ENCODE peak calls at places on chromosome 1, in four cellular contexts. P is BJ, V is dorsolateral prefrontal cortex, U is colonic mucosa. K is an unnamed sample.

GRCh38 chr1:40153073-40153770 is 8.0 kb upstream of the RLF start:
- DNase-seq in P (no peak), V (no peak), U (peak), K (peak)

GRCh38 chr1:160877221-160877620 is 7.8 kb downstream of the ITLN1 start:
- DNase-seq in P (no peak), V (no peak), U (no peak), K (no peak)

GRCh38 chr1:201603613-201604232 is 64.8 kb downstream of the NAV1 start:
- DNase-seq in P (no peak), V (no peak), U (no peak), K (no peak)

GRCh38 chr1:64527191-64527590 is 57.3 kb downstream of the CACHD1 start:
- DNase-seq in P (no peak), V (no peak), U (no peak), K (no peak)

GRCh38 chr1:156291226-156292061 is 4.0 kb downstream of the GLMP start:
- DNase-seq in P (peak), V (peak), U (peak), K (no peak)

GRCh38 chr1:19651141-19651737 is 7.1 kb downstream of the NBL1 start:
- DNase-seq in P (no peak), V (no peak), U (no peak), K (no peak)

GRCh38 chr1:77828098-77828497 is 48.6 kb downstream of the MIGA1 start:
- DNase-seq in P (no peak), V (no peak), U (no peak), K (no peak)

GRCh38 chr1:179129702-179130473 is 48.0 kb downstream of the TOR3A start:
- DNase-seq in P (no peak), V (no peak), U (no peak), K (no peak)

GRCh38 chr1:31412732-31413404 is at the start of gene SERINC2:
- DNase-seq in P (no peak), V (no peak), U (peak), K (no peak)

GRCh38 chr1:113879459-113880038 is 7.8 kb downstream of the BCL2L15 start:
- DNase-seq in P (no peak), V (no peak), U (no peak), K (no peak)

GRCh38 chr1:43779805-43780403 is 72.6 kb downstream of the ST3GAL3 start:
- DNase-seq in P (no peak), V (no peak), U (no peak), K (no peak)

GRCh38 chr1:242449211-242449610 is 75.3 kb downstream of the PLD5 start:
- DNase-seq in P (no peak), V (no peak), U (no peak), K (no peak)

DNA sequence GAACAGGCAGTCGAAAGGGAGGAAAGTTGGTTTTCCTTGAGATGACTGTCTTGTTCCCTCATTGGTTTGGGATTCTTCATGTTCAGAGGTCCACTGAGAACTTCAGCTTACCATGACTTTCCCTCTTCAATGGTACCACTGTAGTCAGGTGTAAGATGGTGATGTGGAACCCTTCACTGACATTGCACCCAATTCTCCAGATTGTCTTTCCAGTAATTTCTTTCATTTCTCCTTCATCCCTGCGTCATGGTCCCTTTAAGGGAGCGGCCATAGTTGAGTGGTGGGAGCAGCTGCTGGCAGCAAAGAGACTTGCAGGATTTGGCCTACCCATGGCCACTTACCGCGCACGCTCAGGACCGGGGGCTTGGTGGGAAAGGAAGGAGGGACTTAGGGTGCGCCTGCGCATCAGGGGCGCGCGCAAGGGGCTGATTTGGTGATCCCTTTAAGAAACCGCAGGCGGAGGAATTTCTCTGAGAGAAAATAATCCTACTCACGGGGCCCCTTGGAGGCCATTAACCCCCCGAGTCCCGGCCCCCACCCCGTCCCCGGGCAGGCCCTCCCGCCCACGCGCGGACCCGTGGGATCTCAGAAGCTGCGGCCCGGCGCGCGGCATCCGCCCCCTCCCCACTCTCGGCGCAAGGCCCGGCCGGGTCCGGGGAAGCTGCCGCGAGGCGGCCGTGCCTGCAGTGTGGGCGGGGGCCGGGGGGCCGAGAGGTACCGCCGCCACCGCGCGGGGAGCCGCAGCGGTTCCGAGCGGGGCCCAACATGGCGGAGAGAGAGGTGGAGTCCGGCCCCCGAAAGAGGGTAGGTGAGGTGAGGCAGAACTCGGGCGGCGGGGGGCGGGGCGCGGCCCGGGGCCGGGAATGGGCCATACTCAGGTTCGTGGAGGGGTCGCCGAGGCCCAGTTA is at the start of gene ZMYM4:
- DNase-seq in P (peak), V (peak), U (peak), K (peak)
- TF ChIP-seq CTCF in P (no peak), V (no peak), U (no peak), K (no peak)

DNA sequence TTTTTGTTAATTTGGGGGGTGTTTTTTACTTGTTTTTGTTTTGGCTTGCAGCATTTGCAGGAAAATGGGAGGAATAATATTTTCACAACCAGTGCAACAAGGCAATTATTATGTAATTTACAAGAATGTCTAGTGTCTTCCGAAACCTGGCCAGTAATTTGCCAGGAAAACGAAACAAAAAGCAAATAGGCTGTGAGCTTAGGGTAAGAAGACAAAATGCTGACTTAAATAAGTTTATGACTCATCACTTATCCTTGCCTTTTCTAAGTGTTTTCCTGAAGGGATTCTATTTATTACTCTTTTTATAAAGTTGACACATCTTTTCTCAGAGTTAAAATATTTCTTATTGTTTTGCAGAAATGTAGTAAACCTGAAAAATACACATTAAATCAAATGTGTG is 49.8 kb downstream of the KCNT2 start:
- DNase-seq in P (peak), V (no peak), U (no peak), K (peak)
- H3K4me3 ChIP-seq in P (no peak), V (peak), U (no peak), K (peak)

GRCh38 chr1:211892577-211892976 is 62.0 kb upstream of the LPGAT1 start:
- DNase-seq in P (no peak), V (no peak), U (no peak), K (no peak)

GRCh38 chr1:211891708-211892107 is 61.1 kb upstream of the LPGAT1 start:
- DNase-seq in P (no peak), V (no peak), U (no peak), K (no peak)

GRCh38 chr1:211893260-211893659 is 62.7 kb upstream of the LPGAT1 start:
- DNase-seq in P (no peak), V (no peak), U (no peak), K (no peak)

GRCh38 chr1:211895126-211895759 is 64.7 kb upstream of the LPGAT1 start:
- DNase-seq in P (no peak), V (no peak), U (no peak), K (no peak)

DNA sequence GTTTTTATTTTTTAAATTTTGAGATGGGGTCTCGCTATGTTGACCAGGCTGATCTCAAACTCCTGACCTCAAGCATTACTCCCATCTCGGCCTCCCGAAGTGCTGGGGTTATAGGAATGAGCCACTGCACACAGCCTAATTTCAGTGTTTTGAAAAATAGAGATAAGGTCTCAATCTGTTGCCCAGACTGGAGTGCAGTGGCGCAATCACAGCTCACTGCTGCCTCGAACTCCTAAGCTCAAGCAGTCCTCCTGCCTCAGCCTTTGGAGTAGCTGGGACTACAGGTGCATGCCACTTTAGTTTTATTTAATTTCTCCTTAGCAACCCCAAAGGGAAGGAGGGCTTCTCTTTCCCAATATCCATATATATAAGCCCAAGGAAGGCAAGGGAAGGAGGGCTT is 63.7 kb upstream of the LPGAT1 start:
- DNase-seq in P (no peak), V (no peak), U (no peak), K (no peak)
- TF ChIP-seq CTCF in P (no peak), V (no peak), U (no peak), K (no peak)

GRCh38 chr1:26785611-26786436 is 1.9 kb upstream of the PIGV start:
- DNase-seq in P (no peak), V (no peak), U (peak), K (no peak)
- H3K4me3 ChIP-seq in P (no peak), V (no peak), U (no peak), K (no peak)

GRCh38 chr1:117146570-117147340 is 25.2 kb upstream of the TRIM45 start:
- DNase-seq in P (peak), V (no peak), U (no peak), K (peak)

GRCh38 chr1:117147341-117147831 is 25.8 kb upstream of the TRIM45 start:
- DNase-seq in P (no peak), V (no peak), U (no peak), K (no peak)

GRCh38 chr1:117146067-117146466 is 24.5 kb upstream of the TRIM45 start:
- DNase-seq in P (no peak), V (no peak), U (no peak), K (no peak)

GRCh38 chr1:117147856-117148588 is 26.5 kb upstream of the TRIM45 start:
- DNase-seq in P (peak), V (no peak), U (no peak), K (no peak)

DNA sequence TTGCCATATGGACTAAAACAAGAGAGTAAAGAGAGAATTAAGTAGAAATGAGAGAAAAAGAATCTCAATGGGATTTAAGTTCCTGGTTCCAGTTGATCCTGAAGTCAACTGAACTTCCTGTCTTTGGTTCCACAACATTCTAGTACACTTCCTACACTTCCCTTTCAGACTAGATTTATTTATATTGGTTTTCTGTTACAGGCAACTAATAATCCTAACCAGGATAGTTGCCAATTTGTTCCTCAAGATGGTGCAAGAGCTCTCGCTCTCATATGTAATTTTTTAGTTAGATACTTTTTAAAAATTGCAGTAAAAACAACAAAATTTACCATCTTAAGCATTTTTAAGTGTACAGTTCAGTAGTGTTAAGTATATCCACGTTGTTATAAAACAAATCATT is 28.8 kb upstream of the TRIM45 start:
- DNase-seq in P (no peak), V (no peak), U (no peak), K (no peak)
- TF ChIP-seq CTCF in P (no peak), V (no peak), U (no peak), K (no peak)

GRCh38 chr1:183841550-183841949 is 36.6 kb downstream of the RGL1 start:
- DNase-seq in P (no peak), V (no peak), U (no peak), K (no peak)

GRCh38 chr1:183840140-183840539 is 35.2 kb downstream of the RGL1 start:
- DNase-seq in P (no peak), V (no peak), U (no peak), K (no peak)

GRCh38 chr1:183844806-183845205 is 39.9 kb downstream of the RGL1 start:
- DNase-seq in P (no peak), V (no peak), U (no peak), K (no peak)

GRCh38 chr1:183841950-183842816 is 37.3 kb downstream of the RGL1 start:
- DNase-seq in P (peak), V (no peak), U (no peak), K (peak)

GRCh38 chr1:183842817-183843187 is 37.9 kb downstream of the RGL1 start:
- DNase-seq in P (no peak), V (no peak), U (no peak), K (no peak)
- H3K4me3 ChIP-seq in P (no peak), V (no peak), U (no peak), K (no peak)

GRCh38 chr1:212137854-212138253 is 102.3 kb downstream of the DTL start:
- DNase-seq in P (no peak), V (no peak), U (no peak), K (no peak)
- TF ChIP-seq CTCF in P (no peak), V (no peak), U (no peak), K (no peak)

K was measured in HFF-Myc.